ENCODE peak calls at places on chromosome 2, in five cellular contexts. P is heart right ventricle; Y is DMS153; G is NCI-H510A; W is activated T-helper 9 cell treated with anti-CD3 and anti-CD28 coated beads, Interleukin-2, amount 50 U/mL, for 16 hours. C is an unnamed sample.

GRCh38 chr2:26455037-26455800 is 22.7 kb downstream of the OTOF start:
- DNase-seq in G (no peak), Y (no peak), W (no peak), P (no peak), C (no peak)

GRCh38 chr2:177254433-177255226 is 9.9 kb downstream of the NFE2L2 start:
- DNase-seq in P (no peak), G (no peak), Y (no peak), W (no peak), C (no peak)

GRCh38 chr2:232138441-232138840 is 176.9 kb downstream of the DIS3L2 start:
- DNase-seq in G (no peak), W (no peak), P (no peak), Y (no peak), C (no peak)

GRCh38 chr2:238424313-238424700 is 2.4 kb upstream of the ASB1 start:
- DNase-seq in Y (no peak), W (no peak), G (no peak), P (no peak), C (no peak)

GRCh38 chr2:176488446-176488845 is 219.2 kb downstream of the MTX2 start:
- DNase-seq in Y (no peak), P (no peak), W (no peak), G (no peak), C (no peak)

GRCh38 chr2:237715459-237715947 is 83.1 kb upstream of the RBM44 start:
- DNase-seq in P (no peak), Y (no peak), G (no peak), W (no peak), C (no peak)

GRCh38 chr2:68374184-68374583 is 9.1 kb downstream of the PLEK start:
- DNase-seq in W (no peak), Y (no peak), P (no peak), G (no peak), C (no peak)

GRCh38 chr2:160635488-160635887 is 141.9 kb upstream of the RBMS1 start:
- DNase-seq in Y (no peak), W (no peak), G (no peak), P (peak; percentile 20), C (no peak)

GRCh38 chr2:240967681-240968621 is 30.5 kb upstream of the SNED1 start:
- DNase-seq in W (no peak), G (no peak), P (no peak), Y (no peak), C (no peak)

GRCh38 chr2:417662-418061 is 129.8 kb upstream of the ALKAL2 start:
- DNase-seq in P (no peak), Y (no peak), G (no peak), W (no peak), C (no peak)

GRCh38 chr2:71798266-71799012 is 345.1 kb downstream of the DYSF start:
- DNase-seq in W (no peak), G (no peak), P (peak; percentile 26), Y (no peak), C (no peak)

GRCh38 chr2:192593561-192593960 is 398.8 kb upstream of the TMEFF2 start:
- DNase-seq in G (no peak), P (no peak), W (no peak), Y (no peak), C (no peak)

GRCh38 chr2:221896505-221897151 is 324.5 kb upstream of the EPHA4 start:
- DNase-seq in G (no peak), Y (no peak), P (peak; percentile 20), W (no peak), C (no peak)

GRCh38 chr2:187429989-187430388 is 18.1 kb downstream of the CALCRL start:
- DNase-seq in P (no peak), G (no peak), Y (no peak), W (no peak), C (no peak)

GRCh38 chr2:88517759-88518201 is 65.3 kb upstream of the FOXI3 start:
- DNase-seq in W (no peak), P (no peak), G (no peak), Y (no peak), C (peak; percentile 22)

GRCh38 chr2:4972472-4972871 is 719.7 kb upstream of the SOX11 start:
- DNase-seq in P (no peak), G (no peak), Y (no peak), W (no peak), C (no peak)

GRCh38 chr2:212021947-212022346 is 516.7 kb downstream of the ERBB4 start:
- DNase-seq in Y (no peak), P (no peak), W (no peak), G (no peak), C (no peak)

GRCh38 chr2:70607121-70607551 is 53.5 kb upstream of the TGFA start:
- DNase-seq in Y (no peak), W (no peak), G (no peak), P (no peak), C (no peak)

C was measured in NCI-H2029.